ENCODE peak calls at places on chromosomes 12 and 14, in ten cellular contexts. A is GM20000; F is OCI-LY7; Z is stimulated activated CD4-positive, alpha-beta T cell treated with anti-CD3 and anti-CD28 coated beads, Interleukin-1b, Interleukin-23, amount 100 ng/mL, for 1 hour; C is mesothelial cell of epicardium; E is dorsolateral prefrontal cortex; K is left ventricle myocardium inferior; W is kidney tubule cell; V is progenitor cell of endocrine pancreas; Q is cortex of kidney. G is an unnamed sample.
A peak's percentile ranks its signal among the peaks of the same experiment; 100 is the strongest.

GRCh38 chr12:45433441-45433868 is 217.6 kb downstream of the ANO6 start:
- DNase-seq in W (peak; percentile 91), E (no peak), Q (no peak), K (no peak), F (no peak), A (no peak), V (no peak), Z (no peak), C (no peak), G (no peak)

GRCh38 chr12:79624378-79624777 is 66.4 kb downstream of the PAWR start:
- DNase-seq in F (no peak), A (no peak), K (no peak), C (no peak), V (no peak), E (no peak), Q (no peak), Z (no peak), W (peak; percentile 34), G (no peak)

GRCh38 chr12:123723011-123723410 is 10.9 kb downstream of the ATP6V0A2 start:
- DNase-seq in W (no peak), Z (no peak), K (no peak), C (no peak), A (no peak), V (no peak), E (no peak), Q (no peak), F (no peak), G (no peak)

GRCh38 chr12:75196408-75196807 is 13.2 kb downstream of the KCNC2 start:
- DNase-seq in K (no peak), W (no peak), E (no peak), C (no peak), V (no peak), F (no peak), Z (no peak), Q (no peak), A (no peak), G (no peak)

GRCh38 chr12:14167005-14167628 is 185.7 kb upstream of the GRIN2B start:
- DNase-seq in K (no peak), E (peak; percentile 62), V (peak; percentile 65), Z (no peak), C (peak; percentile 63), A (peak; percentile 73), Q (no peak), F (peak; percentile 72), W (peak; percentile 61), G (no peak)

GRCh38 chr12:49346659-49347306 is at the start of gene DNAJC22:
- DNase-seq in A (peak; percentile 80), K (no peak), C (peak; percentile 46), Z (no peak), W (no peak), E (no peak), F (peak; percentile 47), Q (no peak), V (no peak), G (peak; percentile 87)

GRCh38 chr14:96056509-96057422 is 17.6 kb downstream of the C14orf132 start:
- DNase-seq in E (no peak), V (no peak), W (no peak), A (no peak), F (peak; percentile 9), Q (no peak), Z (no peak), K (no peak), C (peak; percentile 25), G (no peak)

GRCh38 chr14:102524026-102524450 is 14.5 kb upstream of the ANKRD9 start:
- DNase-seq in A (no peak), F (no peak), W (no peak), K (no peak), C (no peak), E (no peak), Q (no peak), Z (no peak), V (no peak), G (no peak)

GRCh38 chr14:36661506-36662257 is at the start of gene PAX9:
- DNase-seq in W (peak; percentile 92), V (peak; percentile 79), A (peak; percentile 63), K (peak; percentile 54), F (peak; percentile 90), C (peak; percentile 90), Z (no peak), Q (no peak), E (no peak), G (peak; percentile 90)

G was measured in upper lobe of left lung.